ENCODE peak calls at places on chromosome 7, in four cellular contexts. One of them, this sample, is unnamed.

GRCh38 chr7:51129527-51130472 is 186.8 kb downstream of the COBL start:
- DNase-seq in head of caudate nucleus: no peak
- DNase-seq in NAMALWA: no peak
- DNase-seq in kidney: no peak
- DNase-seq in this sample: peak; percentile 1

GRCh38 chr7:122403113-122403512 is 98.6 kb upstream of the FEZF1 start:
- DNase-seq in NAMALWA: no peak
- DNase-seq in head of caudate nucleus: no peak
- DNase-seq in kidney: no peak
- DNase-seq in this sample: no peak

GRCh38 chr7:102287082-102287464 is 405 bp downstream of the SH2B2 start:
- DNase-seq in NAMALWA: no peak
- DNase-seq in kidney: no peak
- DNase-seq in head of caudate nucleus: no peak
- DNase-seq in this sample: no peak

GRCh38 chr7:84532196-84532595 is 337.6 kb upstream of the SEMA3A start:
- DNase-seq in NAMALWA: no peak
- DNase-seq in kidney: no peak
- DNase-seq in head of caudate nucleus: no peak
- DNase-seq in this sample: no peak

GRCh38 chr7:139088268-139088667 is 21.3 kb downstream of the ZC3HAV1 start:
- DNase-seq in NAMALWA: no peak
- DNase-seq in kidney: no peak
- DNase-seq in head of caudate nucleus: no peak
- DNase-seq in this sample: no peak

GRCh38 chr7:147803625-147804024 is 786.9 kb upstream of the C7orf33 start:
- DNase-seq in kidney: no peak
- DNase-seq in NAMALWA: no peak
- DNase-seq in head of caudate nucleus: no peak
- DNase-seq in this sample: peak; percentile 81

GRCh38 chr7:18313970-18314369 is 181.6 kb upstream of the HDAC9 start:
- DNase-seq in NAMALWA: no peak
- DNase-seq in head of caudate nucleus: no peak
- DNase-seq in kidney: no peak
- DNase-seq in this sample: no peak

GRCh38 chr7:91025906-91026390 is 238.3 kb upstream of the FZD1 start:
- DNase-seq in NAMALWA: no peak
- DNase-seq in kidney: no peak
- DNase-seq in head of caudate nucleus: no peak
- DNase-seq in this sample: no peak

GRCh38 chr7:126411032-126411820 is 841.5 kb downstream of the GRM8 start:
- DNase-seq in head of caudate nucleus: no peak
- DNase-seq in kidney: no peak
- DNase-seq in NAMALWA: no peak
- DNase-seq in this sample: peak; percentile 48

GRCh38 chr7:43018446-43018845 is 86.3 kb downstream of the MRPL32 start:
- DNase-seq in kidney: no peak
- DNase-seq in NAMALWA: no peak
- DNase-seq in head of caudate nucleus: no peak
- DNase-seq in this sample: no peak

GRCh38 chr7:154794147-154794780 is 208.7 kb downstream of the PAXIP1 start:
- DNase-seq in head of caudate nucleus: peak; percentile 47
- DNase-seq in kidney: peak; percentile 75
- DNase-seq in NAMALWA: no peak
- DNase-seq in this sample: no peak

GRCh38 chr7:134890246-134891240 is 95.8 kb upstream of the AGBL3 start:
- DNase-seq in kidney: no peak
- DNase-seq in head of caudate nucleus: peak; percentile 60
- DNase-seq in NAMALWA: no peak
- DNase-seq in this sample: no peak

GRCh38 chr7:137667633-137668387 is 179.0 kb downstream of the DGKI start:
- DNase-seq in head of caudate nucleus: no peak
- DNase-seq in kidney: no peak
- DNase-seq in NAMALWA: no peak
- DNase-seq in this sample: no peak

GRCh38 chr7:96211954-96212353 is 109.9 kb downstream of the SLC25A13 start:
- DNase-seq in NAMALWA: no peak
- DNase-seq in kidney: no peak
- DNase-seq in head of caudate nucleus: no peak
- DNase-seq in this sample: no peak

GRCh38 chr7:158723714-158724385 is 19.2 kb upstream of the NCAPG2 start:
- DNase-seq in kidney: no peak
- DNase-seq in NAMALWA: no peak
- DNase-seq in head of caudate nucleus: no peak
- DNase-seq in this sample: no peak

GRCh38 chr7:91767820-91768219 is 112.7 kb downstream of the MTERF1 start:
- DNase-seq in kidney: peak; percentile 35
- DNase-seq in head of caudate nucleus: no peak
- DNase-seq in NAMALWA: no peak
- DNase-seq in this sample: no peak

GRCh38 chr7:44143606-44144250 is 2.6 kb upstream of the MYL7 start:
- DNase-seq in kidney: no peak
- DNase-seq in head of caudate nucleus: no peak
- DNase-seq in NAMALWA: no peak
- DNase-seq in this sample: no peak

GRCh38 chr7:48537561-48537960 is 366.3 kb downstream of the ABCA13 start:
- DNase-seq in head of caudate nucleus: no peak
- DNase-seq in NAMALWA: no peak
- DNase-seq in kidney: no peak
- DNase-seq in this sample: no peak

GRCh38 chr7:71239517-71239916 is 107.6 kb downstream of the GALNT17 start:
- DNase-seq in head of caudate nucleus: no peak
- DNase-seq in kidney: no peak
- DNase-seq in NAMALWA: no peak
- DNase-seq in this sample: no peak

GRCh38 chr7:44157116-44158059 is 16.3 kb upstream of the MYL7 start:
- DNase-seq in head of caudate nucleus: no peak
- DNase-seq in NAMALWA: no peak
- DNase-seq in kidney: no peak
- DNase-seq in this sample: no peak

GRCh38 chr7:48426331-48426965 is 255.2 kb downstream of the ABCA13 start:
- DNase-seq in NAMALWA: no peak
- DNase-seq in head of caudate nucleus: no peak
- DNase-seq in kidney: no peak
- DNase-seq in this sample: no peak

GRCh38 chr7:115009736-115010435 is 88.0 kb downstream of the MDFIC start:
- DNase-seq in head of caudate nucleus: no peak
- DNase-seq in kidney: no peak
- DNase-seq in NAMALWA: no peak
- DNase-seq in this sample: no peak

GRCh38 chr7:95199779-95200558 is 124.4 kb downstream of the PON1 start:
- DNase-seq in NAMALWA: peak; percentile 62
- DNase-seq in kidney: no peak
- DNase-seq in head of caudate nucleus: peak; percentile 70
- DNase-seq in this sample: peak; percentile 82

GRCh38 chr7:28348631-28349030 is 63.7 kb upstream of the CREB5 start:
- DNase-seq in head of caudate nucleus: no peak
- DNase-seq in NAMALWA: no peak
- DNase-seq in kidney: no peak
- DNase-seq in this sample: no peak

GRCh38 chr7:23490357-23491131 is 20.3 kb upstream of the IGF2BP3 start:
- DNase-seq in kidney: peak; percentile 80
- DNase-seq in head of caudate nucleus: peak; percentile 56
- DNase-seq in NAMALWA: peak; percentile 60
- DNase-seq in this sample: peak; percentile 62

GRCh38 chr7:85688712-85689111 is 501.9 kb upstream of the SEMA3D start:
- DNase-seq in head of caudate nucleus: no peak
- DNase-seq in kidney: peak; percentile 11
- DNase-seq in NAMALWA: no peak
- DNase-seq in this sample: no peak

GRCh38 chr7:25371972-25372371 is 143.7 kb upstream of the NPVF start:
- DNase-seq in head of caudate nucleus: no peak
- DNase-seq in NAMALWA: no peak
- DNase-seq in kidney: no peak
- DNase-seq in this sample: no peak